ENCODE peak calls at places on chromosomes 16 and 17, in seven cellular contexts. R, G, E, A, K, V and M are unnamed samples.

GRCh38 chr17:82441686-82442487 is 8.7 kb downstream of the CYBC1 start:
- DNase-seq in K (no peak), V (no peak), A (no peak), E (no peak), R (no peak), G (no peak), M (no peak)

GRCh38 chr17:35094902-35095301 is 24.8 kb downstream of the RAD51D start:
- DNase-seq in G (no peak), V (peak), A (no peak), K (no peak), E (peak), R (peak), M (no peak)

GRCh38 chr17:49887086-49887743 is 39.3 kb upstream of the TAC4 start:
- DNase-seq in A (peak), G (no peak), K (no peak), R (no peak), E (no peak), V (no peak), M (no peak)

GRCh38 chr16:54446639-54447038 is 160.1 kb upstream of the IRX3 start:
- DNase-seq in A (peak), R (peak), G (peak), K (no peak), V (peak), E (no peak), M (peak)

GRCh38 chr16:46894011-46894672 is 10.0 kb downstream of the GPT2 start:
- DNase-seq in V (no peak), G (peak), K (peak), R (peak), E (no peak), A (no peak), M (no peak)

GRCh38 chr17:32342603-32343325 is 791 bp upstream of the C17orf75 start:
- DNase-seq in E (no peak), R (no peak), V (no peak), K (no peak), G (no peak), A (no peak), M (no peak)

GRCh38 chr17:6110592-6110991 is 40.4 kb downstream of the WSCD1 start:
- DNase-seq in A (peak), G (no peak), V (peak), E (no peak), R (peak), K (no peak), M (no peak)

GRCh38 chr17:48621410-48622387 is 4.5 kb downstream of the HOXB9 start:
- DNase-seq in G (no peak), V (peak), E (no peak), R (no peak), A (no peak), K (no peak), M (no peak)

GRCh38 chr17:9443811-9444210 is 131.8 kb downstream of the STX8 start:
- DNase-seq in A (no peak), E (no peak), V (no peak), G (no peak), K (no peak), R (peak), M (no peak)

GRCh38 chr17:70171159-70171558 is 1.8 kb downstream of the KCNJ2 start:
- DNase-seq in R (no peak), K (no peak), G (no peak), A (no peak), V (no peak), E (no peak), M (no peak)

GRCh38 chr17:17175917-17176316 is 30.2 kb downstream of the PLD6 start:
- DNase-seq in R (no peak), V (no peak), G (no peak), A (no peak), K (no peak), E (no peak), M (no peak)

GRCh38 chr17:4969551-4970231 is 2.1 kb upstream of the SPAG7 start:
- DNase-seq in V (peak), R (peak), G (no peak), K (no peak), E (no peak), A (no peak), M (no peak)

GRCh38 chr17:1239210-1239609 is 31.0 kb upstream of the BHLHA9 start:
- DNase-seq in V (no peak), K (no peak), R (peak), G (no peak), A (no peak), E (no peak), M (no peak)

GRCh38 chr17:17090642-17091103 is 48.4 kb downstream of the MPRIP start:
- DNase-seq in R (no peak), E (no peak), K (no peak), A (no peak), G (no peak), V (no peak), M (no peak)

GRCh38 chr16:56734429-56734828 is 4.5 kb downstream of the NUP93 start:
- DNase-seq in K (no peak), A (no peak), V (no peak), E (no peak), G (no peak), R (peak), M (no peak)

GRCh38 chr16:57265850-57266530 is 18.5 kb downstream of the PLLP start:
- DNase-seq in G (peak), A (no peak), K (peak), V (no peak), R (peak), E (no peak), M (no peak)

GRCh38 chr17:73743802-73744201 is 99.6 kb upstream of the SDK2 start:
- DNase-seq in A (no peak), V (no peak), K (no peak), G (no peak), E (no peak), R (no peak), M (no peak)

GRCh38 chr16:72134507-72134906 is 37.4 kb downstream of the PMFBP1 start:
- DNase-seq in K (no peak), V (no peak), E (no peak), G (no peak), A (no peak), R (no peak), M (no peak)

GRCh38 chr17:73196500-73196899 is 3.6 kb downstream of the COG1 start:
- DNase-seq in K (no peak), R (peak), G (no peak), A (no peak), E (no peak), V (peak), M (no peak)

GRCh38 chr17:14299261-14300093 is 1.4 kb upstream of the HS3ST3B1 start:
- DNase-seq in R (peak), E (no peak), K (no peak), G (peak), A (no peak), V (peak), M (no peak)

GRCh38 chr16:51763072-51763658 is 612.1 kb upstream of the SALL1 start:
- DNase-seq in K (no peak), A (peak), R (no peak), E (no peak), G (no peak), V (peak), M (no peak)

GRCh38 chr17:14926526-14927122 is 338.5 kb downstream of the PMP22 start:
- DNase-seq in E (peak), A (no peak), V (peak), G (no peak), K (peak), R (peak), M (no peak)

GRCh38 chr16:85542548-85542927 is 70.6 kb upstream of the GSE1 start:
- DNase-seq in K (no peak), E (no peak), A (no peak), V (no peak), G (no peak), R (no peak), M (no peak)

GRCh38 chr16:20904507-20905079 is 4.0 kb downstream of the LYRM1 start:
- DNase-seq in K (no peak), A (no peak), V (peak), E (no peak), G (no peak), R (peak), M (no peak)